ENCODE peak calls at places on chromosomes 3 and 15, in five cellular contexts. One of them, this sample, is unnamed.
A peak's percentile ranks its signal among the peaks of the same experiment; 100 is the strongest.

GRCh38 chr3:13349823-13350222 is 70.3 kb downstream of the NUP210 start:
- DNase-seq in activated CD8-positive, alpha-beta T cell treated with anti-CD3 and anti-CD28 coated beads, Interleukin-2, amount 10 ng/mL, durations not matched to agents 7 days and 5 days: no peak
- DNase-seq in GOT3: no peak
- DNase-seq in T-helper 2 cell: no peak
- DNase-seq in COR-L47: no peak
- DNase-seq in this sample: no peak

GRCh38 chr3:177528306-177529070 is 331.2 kb upstream of the TBL1XR1 start:
- DNase-seq in activated CD8-positive, alpha-beta T cell treated with anti-CD3 and anti-CD28 coated beads, Interleukin-2, amount 10 ng/mL, durations not matched to agents 7 days and 5 days: no peak
- DNase-seq in GOT3: no peak
- DNase-seq in T-helper 2 cell: no peak
- DNase-seq in COR-L47: no peak
- DNase-seq in this sample: no peak

GRCh38 chr3:78221796-78222195 is 1181.9 kb downstream of the ROBO2 start:
- DNase-seq in activated CD8-positive, alpha-beta T cell treated with anti-CD3 and anti-CD28 coated beads, Interleukin-2, amount 10 ng/mL, durations not matched to agents 7 days and 5 days: no peak
- DNase-seq in GOT3: no peak
- DNase-seq in T-helper 2 cell: no peak
- DNase-seq in COR-L47: no peak
- DNase-seq in this sample: no peak

GRCh38 chr15:64524778-64525177 is 64.4 kb downstream of the ZNF609 start:
- DNase-seq in activated CD8-positive, alpha-beta T cell treated with anti-CD3 and anti-CD28 coated beads, Interleukin-2, amount 10 ng/mL, durations not matched to agents 7 days and 5 days: no peak
- DNase-seq in GOT3: no peak
- DNase-seq in T-helper 2 cell: no peak
- DNase-seq in COR-L47: no peak
- DNase-seq in this sample: no peak

GRCh38 chr15:73330206-73331051 is 38.3 kb downstream of the HCN4 start:
- DNase-seq in activated CD8-positive, alpha-beta T cell treated with anti-CD3 and anti-CD28 coated beads, Interleukin-2, amount 10 ng/mL, durations not matched to agents 7 days and 5 days: no peak
- DNase-seq in GOT3: no peak
- DNase-seq in T-helper 2 cell: no peak
- DNase-seq in COR-L47: no peak
- DNase-seq in this sample: no peak

GRCh38 chr15:26295331-26295730 is 432.2 kb upstream of the ATP10A start:
- DNase-seq in activated CD8-positive, alpha-beta T cell treated with anti-CD3 and anti-CD28 coated beads, Interleukin-2, amount 10 ng/mL, durations not matched to agents 7 days and 5 days: no peak
- DNase-seq in GOT3: no peak
- DNase-seq in T-helper 2 cell: no peak
- DNase-seq in COR-L47: peak; percentile 21
- DNase-seq in this sample: no peak

GRCh38 chr3:4320453-4320852 is 17.3 kb downstream of the SETMAR start:
- DNase-seq in activated CD8-positive, alpha-beta T cell treated with anti-CD3 and anti-CD28 coated beads, Interleukin-2, amount 10 ng/mL, durations not matched to agents 7 days and 5 days: no peak
- DNase-seq in GOT3: no peak
- DNase-seq in T-helper 2 cell: no peak
- DNase-seq in COR-L47: no peak
- DNase-seq in this sample: no peak

GRCh38 chr3:147816770-147817169 is 407.6 kb downstream of the ZIC1 start:
- DNase-seq in activated CD8-positive, alpha-beta T cell treated with anti-CD3 and anti-CD28 coated beads, Interleukin-2, amount 10 ng/mL, durations not matched to agents 7 days and 5 days: no peak
- DNase-seq in GOT3: no peak
- DNase-seq in T-helper 2 cell: no peak
- DNase-seq in COR-L47: peak; percentile 96
- DNase-seq in this sample: no peak

GRCh38 chr15:77497942-77498361 is 77.3 kb downstream of the HMG20A start:
- DNase-seq in activated CD8-positive, alpha-beta T cell treated with anti-CD3 and anti-CD28 coated beads, Interleukin-2, amount 10 ng/mL, durations not matched to agents 7 days and 5 days: no peak
- DNase-seq in GOT3: no peak
- DNase-seq in T-helper 2 cell: no peak
- DNase-seq in COR-L47: no peak
- DNase-seq in this sample: peak; percentile 46